ENCODE peak calls at places on chromosomes 6 and 20, in ten cellular contexts. E, G, A, Q, P, O, L, F, Y and R are unnamed samples.

GRCh38 chr6:28807682-28808280 is 116.0 kb downstream of the TRIM27 start:
- DNase-seq in E (no peak), G (peak; percentile 50), A (peak; percentile 70), Q (peak; percentile 45), P (no peak), O (no peak), L (no peak), F (peak; percentile 54), Y (no peak), R (no peak)

GRCh38 chr6:79076160-79076559 is 1.9 kb downstream of the PHIP start:
- DNase-seq in E (no peak), G (peak; percentile 16), A (no peak), Q (no peak), P (no peak), O (no peak), L (no peak), F (no peak), Y (no peak), R (no peak)

GRCh38 chr20:36259177-36259835 is 23.0 kb downstream of the AAR2 start:
- DNase-seq in E (no peak), G (no peak), A (no peak), Q (peak; percentile 92), P (no peak), O (no peak), L (no peak), F (no peak), Y (no peak), R (no peak)

GRCh38 chr6:127173541-127173940 is 55.1 kb downstream of the RSPO3 start:
- DNase-seq in E (no peak), G (no peak), A (no peak), Q (no peak), P (no peak), O (no peak), L (peak; percentile 78), F (no peak), Y (no peak), R (no peak)

GRCh38 chr20:32858873-32859372 is at the start of gene EFCAB8:
- DNase-seq in E (no peak), G (no peak), A (no peak), Q (no peak), P (no peak), O (no peak), L (no peak), F (no peak), Y (no peak), R (no peak)

GRCh38 chr6:53103993-53104675 is 38.9 kb downstream of the FBXO9 start:
- DNase-seq in E (no peak), G (peak; percentile 6), A (peak; percentile 25), Q (no peak), P (no peak), O (no peak), L (no peak), F (no peak), Y (no peak), R (no peak)

GRCh38 chr20:51059862-51060261 is 37.0 kb upstream of the KCNG1 start:
- DNase-seq in E (no peak), G (no peak), A (no peak), Q (no peak), P (no peak), O (no peak), L (peak; percentile 56), F (peak; percentile 29), Y (no peak), R (no peak)

GRCh38 chr20:62525014-62525413 is 49.2 kb upstream of the GATA5 start:
- DNase-seq in E (no peak), G (no peak), A (no peak), Q (no peak), P (no peak), O (no peak), L (no peak), F (no peak), Y (no peak), R (no peak)

GRCh38 chr6:71388846-71389543 is 100.4 kb downstream of the OGFRL1 start:
- DNase-seq in E (no peak), G (no peak), A (no peak), Q (no peak), P (no peak), O (no peak), L (no peak), F (no peak), Y (no peak), R (no peak)

GRCh38 chr6:13800615-13801014 is 13.7 kb downstream of the MCUR1 start:
- DNase-seq in E (no peak), G (no peak), A (no peak), Q (no peak), P (no peak), O (no peak), L (no peak), F (no peak), Y (no peak), R (no peak)

GRCh38 chr20:10539818-10540553 is 104.9 kb downstream of the SLX4IP start:
- DNase-seq in E (no peak), G (no peak), A (no peak), Q (no peak), P (no peak), O (no peak), L (no peak), F (no peak), Y (no peak), R (no peak)

GRCh38 chr20:62603021-62603906 is 39.0 kb upstream of the SLCO4A1 start:
- DNase-seq in E (no peak), G (no peak), A (peak; percentile 59), Q (peak; percentile 33), P (no peak), O (no peak), L (no peak), F (peak; percentile 78), Y (peak; percentile 64), R (no peak)

GRCh38 chr6:136117081-136117480 is 133.0 kb downstream of the MTFR2 start:
- DNase-seq in E (no peak), G (no peak), A (peak; percentile 8), Q (no peak), P (no peak), O (no peak), L (no peak), F (no peak), Y (no peak), R (no peak)

GRCh38 chr6:79672631-79673065 is 41.5 kb downstream of the SH3BGRL2 start:
- DNase-seq in E (no peak), G (peak; percentile 53), A (no peak), Q (no peak), P (peak; percentile 10), O (no peak), L (no peak), F (no peak), Y (no peak), R (no peak)

GRCh38 chr6:52328721-52329120 is 33.2 kb upstream of the PAQR8 start:
- DNase-seq in E (no peak), G (no peak), A (no peak), Q (no peak), P (no peak), O (no peak), L (no peak), F (no peak), Y (no peak), R (no peak)